ENCODE peak calls at places on chromosome 2, in six cellular contexts. V, H, O, D, X and U are unnamed samples. For H3K9me3 and H3K27me3, the result is how much of the 10 kb centered on the place peaks cover.

GRCh38 chr2:190344275-190344827 is 962 bp downstream of the INPP1 start:
- DNase-seq in V (peak), H (no peak), O (no peak), D (no peak), X (peak), U (no peak)

GRCh38 chr2:625415-626135 is 51.6 kb downstream of the TMEM18 start:
- DNase-seq in V (no peak), H (no peak), O (no peak), D (no peak), X (no peak), U (no peak)

GRCh38 chr2:178449700-178450573 is 1.0 kb downstream of the PRKRA start:
- DNase-seq in V (no peak), H (no peak), O (peak), D (no peak), X (peak), U (no peak)

GRCh38 chr2:152335016-152335850 is at the start of gene FMNL2:
- DNase-seq in V (peak), H (no peak), O (peak), D (peak), X (peak), U (peak)

GRCh38 chr2:190190507-190190906 is 128.0 kb upstream of the MSTN start:
- DNase-seq in V (no peak), H (no peak), O (no peak), D (peak), X (no peak), U (no peak)

GRCh38 chr2:235960716-235961640 is 207.2 kb downstream of the GBX2 start:
- DNase-seq in V (no peak), H (no peak), O (no peak), D (no peak), X (no peak), U (no peak)

GRCh38 chr2:72924353-72925240 is 7.3 kb downstream of the EMX1 start:
- DNase-seq in V (no peak), H (no peak), O (no peak), D (no peak), X (no peak), U (no peak)

GRCh38 chr2:50328680-50329079 is 703.3 kb downstream of the NRXN1 start:
- DNase-seq in V (no peak), H (no peak), O (no peak), D (no peak), X (no peak), U (no peak)

GRCh38 chr2:150127271-150127990 is 360.0 kb downstream of the RND3 start:
- DNase-seq in V (no peak), H (no peak), O (no peak), D (no peak), X (no peak), U (no peak)

GRCh38 chr2:225895126-225895525 is 495.6 kb downstream of the NYAP2 start:
- DNase-seq in V (no peak), H (no peak), O (no peak), D (peak), X (peak), U (no peak)

GRCh38 chr2:174024524-174025270 is 59.5 kb upstream of the SP3 start:
- DNase-seq in V (peak), H (no peak), O (no peak), D (peak), X (no peak), U (peak)

GRCh38 chr2:30267576-30267975 is 36.2 kb downstream of the LBH start:
- DNase-seq in V (no peak), H (no peak), O (no peak), D (no peak), X (no peak), U (no peak)

GRCh38 chr2:101751875-101752619 is 54.5 kb downstream of the MAP4K4 start:
- DNase-seq in V (no peak), H (no peak), O (no peak), D (no peak), X (no peak), U (no peak)

GRCh38 chr2:1876352-1876751 is 132.0 kb upstream of the PXDN start:
- DNase-seq in V (no peak), H (no peak), O (no peak), D (no peak), X (no peak), U (no peak)

GRCh38 chr2:236872971-236873370 is 212.7 kb upstream of the COPS8 start:
- DNase-seq in V (no peak), H (no peak), O (no peak), D (no peak), X (no peak), U (no peak)

GRCh38 chr2:109446531-109447131 is 167.1 kb downstream of the SEPTIN10 start:
- DNase-seq in V (no peak), H (no peak), O (no peak), D (peak), X (no peak), U (peak)

GRCh38 chr2:196415384-196415783 is 224.1 kb upstream of the CCDC150 start:
- DNase-seq in V (no peak), H (no peak), O (no peak), D (no peak), X (no peak), U (no peak)

GRCh38 chr2:147464737-147465437 is 379.9 kb upstream of the ACVR2A start:
- DNase-seq in V (no peak), H (no peak), O (no peak), D (peak), X (no peak), U (no peak)

GRCh38 chr2:239881031-239881471 is 144.1 kb downstream of the NDUFA10 start:
- DNase-seq in V (no peak), H (no peak), O (no peak), D (no peak), X (no peak), U (no peak)

GRCh38 chr2:133266926-133267590 is 301.2 kb downstream of the NCKAP5 start:
- DNase-seq in V (no peak), H (no peak), O (no peak), D (no peak), X (peak), U (no peak)

GRCh38 chr2:239275871-239276812 is 124.7 kb downstream of the HDAC4 start:
- DNase-seq in V (peak), H (no peak), O (no peak), D (peak), X (no peak), U (peak)

GRCh38 chr2:170771049-170771937 is 1.1 kb downstream of the ERICH2 start:
- DNase-seq in V (no peak), H (no peak), O (peak), D (peak), X (peak), U (no peak)

GRCh38 chr2:133287709-133288108 is 280.6 kb downstream of the NCKAP5 start:
- DNase-seq in V (no peak), H (no peak), O (no peak), D (peak), X (peak), U (no peak)

GRCh38 chr2:202064206-202064880 is 8.7 kb upstream of the KIAA2012 start:
- DNase-seq in V (no peak), H (no peak), O (no peak), D (peak), X (peak), U (peak)

GRCh38 chr2:174025271-174026121 is 60.3 kb upstream of the SP3 start:
- DNase-seq in V (peak), H (no peak), O (no peak), D (peak), X (no peak), U (peak)

GRCh38 chr2:241214209-241214608 is 25.7 kb downstream of the ANO7 start:
- DNase-seq in V (no peak), H (no peak), O (no peak), D (no peak), X (no peak), U (no peak)

GRCh38 chr2:96325038-96325883 is at the start of gene ITPRIPL1:
- DNase-seq in V (no peak), H (peak), O (peak), D (no peak), X (no peak), U (peak)

GRCh38 chr2:186503827-186504606 is 18.0 kb downstream of the ZC3H15 start:
- DNase-seq in V (no peak), H (no peak), O (peak), D (peak), X (peak), U (no peak)

GRCh38 chr2:139992078-139992477 is 1211.9 kb upstream of the NXPH2 start:
- DNase-seq in V (no peak), H (no peak), O (no peak), D (no peak), X (no peak), U (no peak)

GRCh38 chr2:28681216-28681981 is 70.2 kb upstream of the PPP1CB start:
- DNase-seq in V (no peak), H (peak), O (peak), D (peak), X (peak), U (peak)

GRCh38 chr2:96143848-96144480 is 1.3 kb downstream of the DUSP2 start:
- DNase-seq in V (peak), H (peak), O (peak), D (no peak), X (no peak), U (no peak)

GRCh38 chr2:214103199-214104001 is 307.5 kb upstream of the VWC2L start:
- DNase-seq in V (no peak), H (no peak), O (no peak), D (no peak), X (peak), U (no peak)

GRCh38 chr2:147420517-147420916 is 424.3 kb upstream of the ACVR2A start:
- DNase-seq in V (no peak), H (no peak), O (no peak), D (no peak), X (no peak), U (no peak)

GRCh38 chr2:42099431-42100173 is 51.8 kb downstream of the PKDCC start:
- DNase-seq in V (no peak), H (no peak), O (peak), D (no peak), X (no peak), U (no peak)

GRCh38 chr2:77834360-77835002 is 312.3 kb upstream of the LRRTM4 start:
- DNase-seq in V (no peak), H (no peak), O (no peak), D (no peak), X (no peak), U (no peak)
- H3K9me3 ChIP-seq in V (under half), H (under half), O (under half), D (under half), X (under half), U (under half)

DNA sequence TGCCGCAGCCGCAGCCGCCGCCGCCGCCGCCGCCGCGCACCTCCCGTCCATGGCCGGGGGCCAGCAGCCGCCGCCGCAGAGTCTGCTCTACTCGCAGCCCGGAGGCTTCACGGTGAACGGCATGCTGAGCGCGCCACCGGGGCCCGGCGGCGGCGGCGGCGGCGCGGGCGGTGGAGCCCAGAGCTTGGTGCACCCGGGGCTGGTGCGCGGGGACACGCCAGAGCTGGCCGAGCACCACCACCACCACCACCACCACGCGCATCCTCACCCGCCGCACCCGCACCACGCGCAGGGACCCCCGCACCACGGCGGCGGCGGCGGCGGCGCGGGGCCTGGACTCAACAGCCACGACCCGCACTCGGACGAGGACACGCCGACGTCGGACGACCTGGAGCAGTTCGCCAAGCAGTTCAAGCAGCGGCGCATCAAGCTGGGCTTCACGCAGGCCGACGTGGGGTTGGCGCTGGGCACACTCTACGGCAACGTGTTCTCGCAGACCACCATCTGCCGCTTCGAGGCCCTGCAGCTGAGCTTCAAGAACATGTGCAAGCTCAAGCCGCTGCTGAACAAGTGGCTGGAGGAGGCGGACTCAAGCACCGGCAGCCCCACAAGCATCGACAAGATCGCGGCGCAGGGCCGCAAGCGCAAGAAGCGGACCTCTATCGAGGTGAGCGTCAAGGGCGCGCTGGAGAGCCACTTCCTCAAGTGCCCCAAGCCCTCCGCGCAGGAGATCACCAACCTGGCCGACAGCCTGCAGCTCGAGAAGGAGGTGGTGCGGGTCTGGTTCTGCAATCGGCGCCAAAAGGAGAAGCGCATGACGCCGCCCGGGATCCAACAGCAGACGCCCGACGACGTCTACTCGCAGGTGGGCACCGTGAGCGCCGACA is 2.4 kb downstream of the POU3F3 start:
- DNase-seq in V (no peak), H (no peak), O (no peak), D (no peak), X (no peak), U (no peak)
- H3K27me3 ChIP-seq in V (under half), H (half or more), O (under half), D (under half), X (half or more), U (half or more)

GRCh38 chr2:37164757-37165156 is 8.0 kb upstream of the EIF2AK2 start:
- DNase-seq in V (no peak), H (no peak), O (no peak), D (no peak), X (no peak), U (no peak)
- H3K4me3 ChIP-seq in V (no peak), H (no peak), O (no peak), D (no peak), X (no peak), U (no peak)

GRCh38 chr2:127621981-127622431 is 23.9 kb upstream of the GPR17 start:
- DNase-seq in V (peak), H (no peak), O (no peak), D (no peak), X (no peak), U (no peak)

GRCh38 chr2:127618551-127618950 is 27.4 kb upstream of the GPR17 start:
- DNase-seq in V (no peak), H (no peak), O (no peak), D (no peak), X (no peak), U (no peak)

GRCh38 chr2:127619191-127619590 is 26.8 kb upstream of the GPR17 start:
- DNase-seq in V (no peak), H (no peak), O (no peak), D (no peak), X (no peak), U (no peak)

GRCh38 chr2:127620867-127621266 is 25.1 kb upstream of the GPR17 start:
- DNase-seq in V (no peak), H (no peak), O (no peak), D (no peak), X (no peak), U (no peak)

GRCh38 chr2:127619901-127620705 is 25.9 kb upstream of the GPR17 start:
- DNase-seq in V (peak), H (no peak), O (no peak), D (no peak), X (no peak), U (no peak)
- H3K9me3 ChIP-seq in V (under half), H (under half), O (under half), D (under half), X (under half), U (under half)

GRCh38 chr2:8682719-8683667 is 1.1 kb downstream of the ID2 start:
- DNase-seq in V (peak), H (no peak), O (peak), D (peak), X (peak), U (peak)
- H3K27me3 ChIP-seq in V (under half), H (under half), O (under half), D (under half), X (under half), U (under half)

GRCh38 chr2:204249437-204249836 is 295.8 kb upstream of the PARD3B start:
- DNase-seq in V (no peak), H (no peak), O (no peak), D (no peak), X (no peak), U (no peak)

GRCh38 chr2:204251118-204251757 is 294.0 kb upstream of the PARD3B start:
- DNase-seq in V (no peak), H (no peak), O (no peak), D (no peak), X (no peak), U (no peak)

GRCh38 chr2:204255068-204255467 is 290.2 kb upstream of the PARD3B start:
- DNase-seq in V (no peak), H (no peak), O (no peak), D (no peak), X (no peak), U (no peak)

GRCh38 chr2:204250692-204251091 is 294.6 kb upstream of the PARD3B start:
- DNase-seq in V (no peak), H (no peak), O (no peak), D (no peak), X (no peak), U (no peak)

GRCh38 chr2:204251977-204252376 is 293.3 kb upstream of the PARD3B start:
- DNase-seq in V (no peak), H (no peak), O (no peak), D (no peak), X (peak), U (no peak)
- H3K4me3 ChIP-seq in V (no peak), H (no peak), O (no peak), D (no peak), X (no peak), U (no peak)

GRCh38 chr2:88049601-88050000 is 6.0 kb downstream of the KRCC1 start:
- DNase-seq in V (no peak), H (no peak), O (no peak), D (no peak), X (no peak), U (no peak)
- H3K9me3 ChIP-seq in V (under half), H (under half), O (under half), D (under half), X (under half), U (under half)